ENCODE peak calls at places on chromosomes 13 and 19, in five cellular contexts. L is upper lobe of right lung, B is cardiac muscle cell, V is pancreas, A is fibroblast of lung. J is an unnamed sample.

GRCh38 chr19:40771101-40771539 is 4.2 kb upstream of the MIA start:
- DNase-seq in L (no peak), B (no peak), V (no peak), A (no peak), J (no peak)

GRCh38 chr13:99665716-99666115 is 164.4 kb downstream of the TM9SF2 start:
- DNase-seq in L (no peak), B (no peak), V (no peak), A (no peak), J (no peak)

GRCh38 chr13:113989585-113990300 is 15.9 kb upstream of the C13orf46 start:
- DNase-seq in L (peak; percentile 48), B (no peak), V (no peak), A (no peak), J (no peak)

GRCh38 chr13:113497217-113497616 is 6.7 kb upstream of the DCUN1D2 start:
- DNase-seq in L (no peak), B (no peak), V (no peak), A (no peak), J (no peak)

GRCh38 chr19:53898680-53899341 is 10.3 kb upstream of the CACNG7 start:
- DNase-seq in L (no peak), B (no peak), V (no peak), A (no peak), J (no peak)

GRCh38 chr19:49987159-49987698 is 26.3 kb upstream of the SIGLEC11 start:
- DNase-seq in L (peak; percentile 87), B (peak; percentile 98), V (peak; percentile 86), A (peak; percentile 92), J (peak; percentile 97)

GRCh38 chr13:110228936-110229904 is 77.7 kb downstream of the COL4A1 start:
- DNase-seq in L (no peak), B (no peak), V (no peak), A (peak; percentile 37), J (no peak)

GRCh38 chr13:40272776-40273139 is 393.7 kb downstream of the FOXO1 start:
- DNase-seq in L (no peak), B (no peak), V (no peak), A (peak; percentile 90), J (no peak)

GRCh38 chr19:44597131-44597491 is 16.3 kb upstream of the IGSF23 start:
- DNase-seq in L (no peak), B (no peak), V (no peak), A (no peak), J (no peak)

GRCh38 chr19:33621811-33622504 is at the start of gene CHST8:
- DNase-seq in L (no peak), B (peak; percentile 80), V (peak; percentile 85), A (peak; percentile 44), J (no peak)

GRCh38 chr19:1245884-1246816 is 2.2 kb upstream of the MIDN start:
- DNase-seq in L (peak; percentile 83), B (peak; percentile 59), V (no peak), A (no peak), J (no peak)

GRCh38 chr13:30689752-30690151 is 45.6 kb upstream of the ALOX5AP start:
- DNase-seq in L (no peak), B (no peak), V (no peak), A (no peak), J (no peak)

GRCh38 chr19:42229855-42230331 is 9.8 kb downstream of the ZNF526 start:
- DNase-seq in L (no peak), B (no peak), V (no peak), A (no peak), J (no peak)

GRCh38 chr13:56510836-56511235 is 629.9 kb upstream of the PRR20A start:
- DNase-seq in L (no peak), B (no peak), V (no peak), A (no peak), J (no peak)

GRCh38 chr13:27967736-27968315 is 1.3 kb downstream of the CDX2 start:
- DNase-seq in L (no peak), B (no peak), V (no peak), A (no peak), J (no peak)

GRCh38 chr13:82245860-82246259 is 1636.4 kb downstream of the SLITRK1 start:
- DNase-seq in L (no peak), B (no peak), V (no peak), A (no peak), J (no peak)

GRCh38 chr13:27617801-27618411 is 2.4 kb downstream of the LNX2 start:
- DNase-seq in L (no peak), B (no peak), V (no peak), A (no peak), J (peak; percentile 87)

GRCh38 chr13:114025432-114026127 is 51.7 kb upstream of the C13orf46 start:
- DNase-seq in L (no peak), B (peak; percentile 21), V (no peak), A (peak; percentile 77), J (no peak)

GRCh38 chr13:24627090-24627714 is 53.0 kb upstream of the ATP12A start:
- DNase-seq in L (no peak), B (peak; percentile 79), V (peak; percentile 77), A (no peak), J (no peak)

GRCh38 chr13:56247692-56248091 is 893.0 kb upstream of the PRR20A start:
- DNase-seq in L (no peak), B (no peak), V (no peak), A (no peak), J (no peak)

GRCh38 chr19:4368128-4368820 is 24.9 kb downstream of the MPND start:
- DNase-seq in L (no peak), B (no peak), V (no peak), A (peak; percentile 36), J (no peak)

GRCh38 chr19:8343483-8343844 is 402 bp upstream of the KANK3 start:
- DNase-seq in L (no peak), B (no peak), V (no peak), A (no peak), J (no peak)

GRCh38 chr19:55066107-55066709 is 3.3 kb upstream of the RDH13 start:
- DNase-seq in L (no peak), B (no peak), V (no peak), A (no peak), J (no peak)

GRCh38 chr19:8307965-8308866 is at the start of gene CD320:
- DNase-seq in L (peak; percentile 95), B (peak; percentile 95), V (peak; percentile 96), A (peak; percentile 86), J (peak; percentile 88)

GRCh38 chr19:11995174-11995573 is 30.3 kb downstream of the ZNF763 start:
- DNase-seq in L (no peak), B (no peak), V (no peak), A (peak; percentile 44), J (no peak)

GRCh38 chr13:53045110-53045509 is 16.5 kb downstream of the OLFM4 start:
- DNase-seq in L (no peak), B (no peak), V (no peak), A (no peak), J (peak; percentile 27)

GRCh38 chr19:33379151-33379829 is 5.8 kb downstream of the CEBPG start:
- DNase-seq in L (no peak), B (no peak), V (no peak), A (no peak), J (no peak)

GRCh38 chr13:78317030-78317429 is 286.3 kb downstream of the POU4F1 start:
- DNase-seq in L (no peak), B (peak; percentile 22), V (no peak), A (no peak), J (no peak)

GRCh38 chr19:44807162-44807561 is 1.7 kb upstream of the BCAM start:
- DNase-seq in L (peak; percentile 73), B (no peak), V (no peak), A (no peak), J (peak; percentile 89)

GRCh38 chr19:32363175-32363574 is 17.8 kb downstream of the ZNF507 start:
- DNase-seq in L (no peak), B (no peak), V (no peak), A (no peak), J (peak; percentile 94)

GRCh38 chr19:10964903-10965302 is 4.1 kb downstream of the SMARCA4 start:
- DNase-seq in L (no peak), B (no peak), V (no peak), A (no peak), J (no peak)

GRCh38 chr19:7612282-7613274 is 16.8 kb downstream of the XAB2 start:
- DNase-seq in L (no peak), B (no peak), V (no peak), A (no peak), J (no peak)

GRCh38 chr13:48873598-48873997 is 102.1 kb upstream of the FNDC3A start:
- DNase-seq in L (no peak), B (peak; percentile 23), V (no peak), A (peak; percentile 28), J (no peak)

GRCh38 chr19:45471116-45471865 is 3.5 kb downstream of the FOSB start:
- DNase-seq in L (no peak), B (no peak), V (no peak), A (no peak), J (no peak)

GRCh38 chr19:6696239-6696820 is 24.1 kb downstream of the C3 start:
- DNase-seq in L (no peak), B (no peak), V (no peak), A (no peak), J (no peak)

GRCh38 chr13:100648354-100648753 is 26.2 kb downstream of the TMTC4 start:
- DNase-seq in L (no peak), B (no peak), V (no peak), A (no peak), J (no peak)

GRCh38 chr19:7731615-7732014 is 295 bp downstream of the CLEC4G start:
- DNase-seq in L (no peak), B (no peak), V (no peak), A (no peak), J (no peak)

GRCh38 chr19:29667941-29668340 is 2.7 kb downstream of the PLEKHF1 start:
- DNase-seq in L (peak; percentile 50), B (no peak), V (peak; percentile 42), A (no peak), J (no peak)

GRCh38 chr19:40802300-40803169 is 3.5 kb downstream of the EGLN2 start:
- DNase-seq in L (peak; percentile 73), B (no peak), V (no peak), A (no peak), J (no peak)

GRCh38 chr13:64471916-64472315 is 2758.2 kb downstream of the PCDH9 start:
- DNase-seq in L (no peak), B (peak; percentile 14), V (no peak), A (peak; percentile 51), J (no peak)
- TF ChIP-seq CTCF in L (no peak), B (peak; percentile 49), V (no peak), A (peak; percentile 49), J (peak; percentile 50)

DNA sequence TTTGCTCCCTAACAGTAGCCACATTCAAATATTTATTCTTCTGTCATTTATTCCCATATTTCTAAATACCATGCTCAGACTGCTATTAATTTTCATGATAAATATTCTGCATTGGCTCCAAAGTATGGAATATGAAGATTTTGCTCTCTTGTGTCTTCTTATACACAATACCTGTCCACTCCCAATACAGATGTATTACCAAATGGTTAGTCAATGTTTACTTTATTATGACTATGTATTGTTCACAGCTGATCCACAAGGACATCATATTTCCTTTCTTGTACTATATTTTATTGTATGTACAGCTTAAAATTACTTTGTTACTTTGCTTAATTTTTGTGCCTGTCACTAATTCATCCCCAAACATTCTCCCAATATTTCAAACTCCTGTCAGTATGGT is 322.3 kb downstream of the OXGR1 start:
- DNase-seq in L (no peak), B (no peak), V (no peak), A (no peak), J (no peak)
- TF ChIP-seq CTCF in L (no peak), B (no peak), V (no peak), A (no peak), J (no peak)

GRCh38 chr13:37427843-37428494 is 170.6 kb downstream of the POSTN start:
- DNase-seq in L (no peak), B (peak; percentile 61), V (no peak), A (no peak), J (no peak)
- TF ChIP-seq CTCF in L (no peak), B (no peak), V (no peak), A (no peak), J (no peak)

GRCh38 chr19:5691205-5691929 is 1.3 kb downstream of the RPL36 start:
- DNase-seq in L (peak; percentile 78), B (no peak), V (peak; percentile 77), A (peak; percentile 54), J (peak; percentile 39)
- TF ChIP-seq CTCF in L (no peak), B (no peak), V (no peak), A (no peak), J (no peak)